ENCODE peak calls at places on chromosomes 4 and X, in four cellular contexts. I is HepG2, L is GM12878, B is K562. O is an unnamed sample.
A peak's percentile ranks its signal among the peaks of the same experiment; 100 is the strongest.

GRCh38 chr4:136637071-136637777 is 895.1 kb downstream of the PCDH18 start:
- DNase-seq in L (no peak), I (peak; percentile 28), B (peak; percentile 11), O (no peak)

GRCh38 chr4:77878176-77878575 is 15.5 kb downstream of the MRPL1 start:
- DNase-seq in I (no peak), L (no peak), B (no peak), O (no peak)

GRCh38 chrX:148193759-148194158 is 212.6 kb downstream of the FMR1NB start:
- DNase-seq in I (no peak), B (no peak), L (no peak), O (no peak)

GRCh38 chr4:7861440-7861881 is 78.2 kb downstream of the AFAP1 start:
- DNase-seq in B (no peak), L (no peak), I (no peak), O (no peak)

GRCh38 chr4:7422098-7422897 is 12.4 kb downstream of the PSAPL1 start:
- DNase-seq in I (no peak), B (no peak), L (no peak), O (no peak)

GRCh38 chrX:99820197-99820596 is 589.9 kb downstream of the PCDH19 start:
- DNase-seq in L (no peak), I (no peak), B (no peak), O (no peak)

GRCh38 chr4:133550436-133550835 is 401.3 kb downstream of the PCDH10 start:
- DNase-seq in B (no peak), L (no peak), I (no peak), O (no peak)

GRCh38 chr4:8395504-8395903 is 45.0 kb downstream of the ACOX3 start:
- DNase-seq in I (no peak), B (no peak), L (no peak), O (no peak)

GRCh38 chrX:13387656-13388421 is 68.0 kb upstream of the ATXN3L start:
- DNase-seq in I (no peak), B (no peak), L (no peak), O (no peak)

GRCh38 chr4:98027827-98028226 is 115.4 kb downstream of the STPG2 start:
- DNase-seq in L (no peak), I (no peak), B (peak; percentile 1), O (peak; percentile 36)

GRCh38 chrX:11363069-11363594 is 69.9 kb downstream of the AMELX start:
- DNase-seq in L (peak; percentile 67), B (no peak), I (no peak), O (no peak)

GRCh38 chrX:71621644-71622346 is 3.5 kb upstream of the CXCR3 start:
- DNase-seq in B (no peak), I (no peak), L (no peak), O (no peak)

GRCh38 chr4:114782842-114783595 is 184.4 kb downstream of the UGT8 start:
- DNase-seq in I (no peak), B (no peak), L (no peak), O (no peak)

GRCh38 chr4:148437439-148437838 is 4.8 kb downstream of the NR3C2 start:
- DNase-seq in B (no peak), L (no peak), I (no peak), O (no peak)

GRCh38 chrX:80751456-80751855 is 58.2 kb downstream of the BRWD3 start:
- DNase-seq in B (no peak), I (no peak), L (no peak), O (no peak)

GRCh38 chr4:139312552-139313332 is 10.5 kb upstream of the NDUFC1 start:
- DNase-seq in I (no peak), B (no peak), L (no peak), O (no peak)

GRCh38 chr4:48037117-48037462 is 20.5 kb downstream of the NIPAL1 start:
- DNase-seq in L (no peak), I (no peak), B (no peak), O (no peak)

GRCh38 chr4:109729563-109730293 is at the start of gene PLA2G12A:
- DNase-seq in I (peak; percentile 68), L (peak; percentile 16), B (peak; percentile 80), O (peak; percentile 38)

GRCh38 chr4:122053186-122053585 is 98.9 kb upstream of the BLTP1 start:
- DNase-seq in B (no peak), L (no peak), I (no peak), O (no peak)

GRCh38 chr4:70715097-70715496 is 6.7 kb upstream of the RUFY3 start:
- DNase-seq in B (no peak), I (no peak), L (no peak), O (no peak)

GRCh38 chr4:59553063-59553738 is 1646.9 kb upstream of the ADGRL3 start:
- DNase-seq in L (peak; percentile 55), B (no peak), I (no peak), O (peak; percentile 28)

GRCh38 chr4:156113138-156113537 is 159.5 kb upstream of the CTSO start:
- DNase-seq in L (no peak), I (no peak), B (no peak), O (no peak)

GRCh38 chr4:8305851-8306361 is 36.4 kb downstream of the HTRA3 start:
- DNase-seq in I (no peak), L (no peak), B (no peak), O (no peak)

GRCh38 chrX:117982702-117983392 is 133.8 kb downstream of the KLHL13 start:
- DNase-seq in L (no peak), I (no peak), B (no peak), O (no peak)

GRCh38 chrX:13552892-13553291 is 16.5 kb upstream of the EGFL6 start:
- DNase-seq in L (no peak), I (no peak), B (no peak), O (no peak)

GRCh38 chr4:21991050-21991449 is 42.5 kb upstream of the KCNIP4 start:
- DNase-seq in L (no peak), B (no peak), I (no peak), O (no peak)

GRCh38 chr4:150176559-150176958 is 98.3 kb downstream of the DCLK2 start:
- DNase-seq in B (no peak), I (no peak), L (no peak), O (no peak)

GRCh38 chr4:76199664-76200211 is 13.9 kb downstream of the SCARB2 start:
- DNase-seq in L (peak; percentile 81), I (no peak), B (no peak), O (no peak)

GRCh38 chr4:24322517-24322916 is 261.8 kb downstream of the DHX15 start:
- DNase-seq in B (no peak), L (no peak), I (no peak), O (no peak)

GRCh38 chrX:124747295-124747694 is 400.9 kb downstream of the SH2D1A start:
- DNase-seq in L (no peak), B (no peak), I (no peak), O (no peak)

GRCh38 chr4:124737619-124738018 is 25.1 kb upstream of the ANKRD50 start:
- DNase-seq in B (no peak), L (no peak), I (no peak), O (no peak)

GRCh38 chr4:153159728-153160221 is 44.5 kb upstream of the TRIM2 start:
- DNase-seq in B (no peak), L (no peak), I (no peak), O (no peak)
- TF ChIP-seq ESRRA in B (no peak), L (no peak), I (no peak), O (no peak)

GRCh38 chrX:20527458-20528099 is 260.9 kb upstream of the RPS6KA3 start:
- DNase-seq in I (peak; percentile 21), L (no peak), B (peak; percentile 4), O (peak; percentile 38)
- TF ChIP-seq CTCF in I (peak; percentile 58), L (peak; percentile 35), B (peak; percentile 12), O (peak; percentile 69)

DNA sequence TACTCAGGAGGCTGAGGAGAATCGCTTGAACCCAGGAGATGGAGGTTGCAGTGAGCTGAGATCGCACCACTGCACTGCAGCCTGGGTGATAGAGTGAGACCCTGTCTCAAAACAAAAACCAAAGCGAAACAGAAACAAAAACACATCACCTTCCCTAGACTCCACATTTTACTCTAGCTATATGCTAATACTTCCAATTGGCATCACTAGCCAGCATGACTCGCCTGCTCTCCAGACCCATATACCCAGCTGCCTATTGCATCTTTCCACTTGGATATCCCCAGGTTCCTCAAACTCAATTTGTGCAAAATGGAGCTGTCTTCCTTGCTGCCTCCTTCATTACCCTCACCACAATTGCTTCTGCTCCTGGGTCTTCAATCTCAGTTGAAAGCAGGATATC is 22.4 kb upstream of the LAP3 start:
- DNase-seq in L (no peak), I (no peak), B (no peak), O (no peak)
- H3K4me3 ChIP-seq in L (no peak overlapping the region), I (no peak overlapping the region), B (no peak overlapping the region), O (no peak overlapping the region)

GRCh38 chrX:115949900-115950822 is 220.4 kb upstream of the AGTR2 start:
- DNase-seq in L (no peak), I (peak; percentile 33), B (no peak), O (no peak)
- TF ChIP-seq ESRRA in L (no peak), I (no peak), B (no peak), O (no peak)

GRCh38 chrX:131831185-131831520 is 191.9 kb upstream of the STK26 start:
- DNase-seq in I (no peak), B (no peak), L (no peak), O (no peak)

GRCh38 chrX:131827935-131828334 is 195.2 kb upstream of the STK26 start:
- DNase-seq in I (no peak), L (peak; percentile 70), B (peak; percentile 75), O (peak; percentile 43)

GRCh38 chrX:131826572-131826971 is 196.5 kb upstream of the STK26 start:
- DNase-seq in B (no peak), L (no peak), I (no peak), O (no peak)

GRCh38 chrX:131828482-131828881 is 194.6 kb upstream of the STK26 start:
- DNase-seq in L (no peak), B (peak; percentile 33), I (no peak), O (no peak)

DNA sequence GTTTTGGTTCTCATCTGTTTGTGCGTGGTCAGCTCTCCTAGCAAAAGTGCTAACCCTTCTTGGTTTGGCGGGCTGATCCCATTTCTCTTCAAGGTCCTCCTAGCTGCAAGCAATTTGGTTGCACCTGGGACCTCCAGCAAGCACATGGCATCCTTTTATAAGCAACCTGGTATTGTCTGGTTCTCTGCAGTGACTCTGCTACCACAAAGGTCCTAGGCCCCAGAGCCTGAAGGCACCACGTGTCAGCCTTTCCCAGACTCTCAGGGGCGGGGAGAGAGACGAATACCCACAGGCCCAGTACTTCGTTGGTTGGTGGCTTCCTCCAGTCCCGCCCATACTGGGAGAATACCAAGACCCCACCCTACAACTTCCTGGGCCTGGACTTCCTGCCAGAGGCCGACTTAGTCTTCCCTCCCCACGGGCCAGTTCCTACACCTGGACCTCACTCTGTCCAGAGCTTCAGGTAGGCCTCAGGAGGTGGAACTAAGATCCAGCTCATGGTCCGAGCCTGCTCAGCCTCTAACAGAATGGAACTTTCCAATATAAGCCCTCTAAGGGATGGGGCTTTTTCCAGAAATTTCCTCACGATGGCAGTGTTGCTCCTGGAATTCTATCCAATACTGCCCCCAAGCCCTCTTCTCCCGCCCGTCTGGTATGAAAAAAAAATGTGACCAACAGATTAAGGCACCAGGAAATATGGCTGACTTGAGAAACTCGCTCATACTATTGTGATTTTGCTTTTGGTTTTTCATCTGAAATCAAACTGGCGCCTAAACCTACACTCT is 192.5 kb upstream of the STK26 start:
- DNase-seq in B (peak; percentile 92), L (peak; percentile 69), I (peak; percentile 92), O (peak; percentile 75)
- TF ChIP-seq CTCF in B (peak; percentile 50), L (peak; percentile 28), I (peak; percentile 72), O (peak; percentile 33)